ENCODE peak calls at places on chromosomes 12 and 14, in eight cellular contexts. G is breast epithelium, Y is esophagus muscularis mucosa, N is body of pancreas, D is spleen, T is A549, V is upper lobe of left lung, P is stomach. I is an unnamed sample.

GRCh38 chr12:132664206-132665148 is 22.7 kb downstream of the POLE start:
- DNase-seq in T (no peak), D (no peak), P (no peak), Y (no peak), V (no peak), N (no peak), G (no peak), I (no peak)

GRCh38 chr12:46221255-46222128 is 47.4 kb downstream of the SLC38A1 start:
- DNase-seq in V (no peak), Y (no peak), G (no peak), T (no peak), P (no peak), N (no peak), D (no peak), I (peak)

GRCh38 chr12:6267007-6267721 is 43.3 kb upstream of the PLEKHG6 start:
- DNase-seq in N (no peak), D (peak), P (no peak), V (no peak), Y (no peak), T (no peak), G (no peak), I (no peak)

GRCh38 chr12:5135126-5135525 is 91.4 kb downstream of the KCNA5 start:
- DNase-seq in P (no peak), G (no peak), Y (no peak), D (no peak), T (no peak), V (no peak), N (no peak), I (no peak)

GRCh38 chr14:67269338-67270060 is 28.3 kb downstream of the PALS1 start:
- DNase-seq in G (no peak), D (no peak), P (no peak), Y (no peak), V (no peak), T (no peak), N (no peak), I (no peak)

GRCh38 chr12:71426648-71427047 is 12.9 kb upstream of the LGR5 start:
- DNase-seq in Y (no peak), P (no peak), G (no peak), N (no peak), T (no peak), D (no peak), V (no peak), I (no peak)

GRCh38 chr12:69338120-69338859 is 9.9 kb upstream of the LYZ start:
- DNase-seq in P (no peak), N (no peak), V (no peak), Y (no peak), T (no peak), G (no peak), D (no peak), I (no peak)

GRCh38 chr14:36817071-36817930 is 155.6 kb downstream of the PAX9 start:
- DNase-seq in D (no peak), V (no peak), P (no peak), Y (no peak), T (no peak), G (no peak), N (no peak), I (no peak)

GRCh38 chr12:57477710-57478681 is 1.7 kb downstream of the ARHGAP9 start:
- DNase-seq in V (no peak), P (no peak), T (no peak), D (peak), Y (no peak), N (no peak), G (no peak), I (no peak)

GRCh38 chr12:57479043-57479375 is 657 bp downstream of the ARHGAP9 start:
- DNase-seq in Y (no peak), V (no peak), G (no peak), P (no peak), T (no peak), D (peak), N (no peak), I (no peak)

GRCh38 chr12:57481671-57482070 is 2.0 kb upstream of the ARHGAP9 start:
- DNase-seq in N (no peak), Y (no peak), P (no peak), G (no peak), T (no peak), D (no peak), V (no peak), I (no peak)

GRCh38 chr12:57476993-57477709 is 2.5 kb downstream of the ARHGAP9 start:
- DNase-seq in G (no peak), N (no peak), Y (no peak), D (peak), T (no peak), V (no peak), P (no peak), I (no peak)

GRCh38 chr12:57479376-57480115 is at the start of gene ARHGAP9:
- DNase-seq in T (no peak), P (no peak), V (no peak), N (no peak), D (peak), Y (no peak), G (no peak), I (no peak)
- TF ChIP-seq POLR2A in T (no peak), P (no peak), V (no peak), N (no peak), D (no peak), Y (no peak), G (no peak), I (no peak)

GRCh38 chr12:21501258-21502163 is at the start of the genes GOLT1B and RECQL:
- DNase-seq in D (peak), N (peak), T (peak), Y (peak), G (peak), P (peak), V (peak), I (peak)
- TF ChIP-seq POLR2A in D (no peak), N (peak), T (peak), Y (peak), G (peak), P (peak), V (peak), I (peak)

GRCh38 chr14:76958975-76959710 is 69.4 kb downstream of the IRF2BPL start:
- DNase-seq in V (no peak), G (no peak), P (no peak), N (no peak), Y (no peak), T (no peak), D (no peak), I (peak)

GRCh38 chr14:76962303-76962660 is 66.2 kb downstream of the IRF2BPL start:
- DNase-seq in P (no peak), G (no peak), N (no peak), V (no peak), D (peak), Y (no peak), T (no peak), I (no peak)

GRCh38 chr14:76964695-76965094 is 63.8 kb downstream of the IRF2BPL start:
- DNase-seq in P (no peak), G (no peak), Y (no peak), V (no peak), D (no peak), N (no peak), T (no peak), I (no peak)

GRCh38 chr14:76963366-76963765 is 65.1 kb downstream of the IRF2BPL start:
- DNase-seq in T (no peak), D (no peak), G (no peak), P (no peak), Y (no peak), V (no peak), N (peak), I (peak)

DNA sequence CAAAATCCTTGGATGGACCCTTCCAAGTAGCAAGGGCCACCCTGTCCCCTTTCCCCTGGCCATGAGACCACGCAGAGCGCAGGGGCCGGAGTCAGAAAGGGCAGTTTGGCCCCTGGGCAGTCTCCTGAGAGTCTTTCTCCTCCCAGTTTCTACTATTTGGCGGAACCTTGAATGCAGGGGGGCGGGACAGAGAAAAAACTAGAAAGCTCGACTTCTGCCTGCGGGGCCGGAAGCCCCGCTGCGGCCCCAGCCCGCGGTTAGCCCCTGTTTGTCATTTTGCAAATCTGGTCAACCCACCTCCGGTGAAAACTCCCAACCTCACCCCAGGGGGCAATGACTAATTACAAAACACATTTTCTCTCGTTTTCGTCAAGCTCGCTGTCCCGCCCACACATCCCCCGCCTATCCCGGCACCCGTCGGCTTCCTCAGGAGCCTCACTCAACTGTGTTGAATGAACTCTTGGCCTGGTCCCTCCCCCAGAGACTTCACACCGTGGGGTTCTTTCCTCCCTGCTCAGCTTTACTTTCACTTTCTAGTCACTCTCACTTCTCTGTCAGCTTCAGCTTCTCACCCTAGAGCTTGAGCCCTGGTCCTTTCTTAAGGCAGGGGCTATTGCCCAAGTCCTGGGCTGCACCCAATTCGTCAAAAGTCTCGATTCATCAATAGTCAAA is 66.7 kb downstream of the IRF2BPL start:
- DNase-seq in T (peak), G (peak), V (peak), Y (peak), D (peak), N (peak), P (peak), I (peak)
- TF ChIP-seq POLR2A in T (no peak), G (no peak), V (no peak), Y (no peak), D (no peak), N (peak), P (no peak), I (peak)

GRCh38 chr14:93957751-93958566 is 18.4 kb downstream of the ASB2 start:
- DNase-seq in D (no peak), Y (no peak), V (no peak), N (no peak), P (no peak), G (no peak), T (no peak), I (no peak)
- TF ChIP-seq POLR2A in D (no peak), Y (no peak), V (no peak), N (no peak), P (no peak), G (no peak), T (no peak), I (no peak)

DNA sequence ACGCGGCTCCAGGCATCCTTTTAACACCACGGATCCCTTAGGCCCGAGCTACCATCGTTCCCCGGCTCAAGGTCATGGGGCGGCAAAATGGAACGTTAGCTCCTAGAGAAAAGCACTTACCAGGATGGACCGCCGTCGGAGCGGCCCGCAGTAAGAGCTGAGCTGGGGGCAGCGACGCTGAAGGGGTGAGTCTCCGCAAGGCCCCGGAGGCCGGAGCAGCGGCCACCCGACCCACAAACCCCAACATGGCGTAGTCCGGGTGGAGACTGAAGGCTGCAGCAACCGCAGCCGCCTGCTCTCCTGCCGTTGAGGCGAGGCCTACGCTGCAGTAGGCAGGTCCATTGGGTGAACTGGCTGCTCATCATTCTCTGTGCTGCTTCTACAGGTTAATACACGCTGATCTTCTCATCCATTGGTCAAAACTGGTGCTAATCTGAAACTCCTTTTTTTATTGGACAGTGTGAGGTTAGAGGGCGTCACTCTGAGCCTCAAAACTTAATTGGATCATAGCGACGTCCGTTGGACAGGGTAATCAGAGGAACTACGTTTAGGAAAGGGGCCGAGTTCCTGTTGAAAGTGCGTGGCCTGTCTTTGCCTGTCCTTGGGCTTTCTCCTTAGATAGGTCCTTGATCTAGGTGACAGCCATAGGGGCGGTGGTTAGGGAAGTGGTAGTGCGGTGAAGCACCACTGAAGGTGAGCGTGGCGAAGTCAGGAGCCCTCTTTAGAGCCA is at the start of gene ATP5F1B:
- DNase-seq in T (peak), D (peak), G (peak), P (peak), N (peak), Y (peak), V (peak), I (peak)
- TF ChIP-seq POLR2A in T (peak), D (peak), G (peak), P (peak), N (peak), Y (peak), V (peak), I (peak)

GRCh38 chr14:75259510-75259855 is 19.1 kb upstream of the FOS start:
- DNase-seq in D (no peak), Y (no peak), V (no peak), P (no peak), T (peak), N (no peak), G (no peak), I (no peak)

GRCh38 chr14:75257241-75257640 is 21.4 kb upstream of the FOS start:
- DNase-seq in Y (no peak), D (no peak), V (no peak), T (no peak), N (no peak), P (no peak), G (no peak), I (no peak)

GRCh38 chr14:75258079-75258802 is 20.4 kb upstream of the FOS start:
- DNase-seq in D (no peak), Y (no peak), G (no peak), T (no peak), V (no peak), N (peak), P (peak), I (peak)

GRCh38 chr14:75259946-75260545 is 18.6 kb upstream of the FOS start:
- DNase-seq in N (no peak), Y (no peak), D (no peak), P (no peak), V (no peak), T (no peak), G (no peak), I (no peak)

GRCh38 chr14:75258803-75259509 is 19.7 kb upstream of the FOS start:
- DNase-seq in P (peak), V (peak), Y (peak), G (peak), N (peak), D (peak), T (peak), I (peak)
- TF ChIP-seq POLR2A in P (no peak), V (peak), Y (peak), G (peak), N (peak), D (peak), T (no peak), I (peak)

DNA sequence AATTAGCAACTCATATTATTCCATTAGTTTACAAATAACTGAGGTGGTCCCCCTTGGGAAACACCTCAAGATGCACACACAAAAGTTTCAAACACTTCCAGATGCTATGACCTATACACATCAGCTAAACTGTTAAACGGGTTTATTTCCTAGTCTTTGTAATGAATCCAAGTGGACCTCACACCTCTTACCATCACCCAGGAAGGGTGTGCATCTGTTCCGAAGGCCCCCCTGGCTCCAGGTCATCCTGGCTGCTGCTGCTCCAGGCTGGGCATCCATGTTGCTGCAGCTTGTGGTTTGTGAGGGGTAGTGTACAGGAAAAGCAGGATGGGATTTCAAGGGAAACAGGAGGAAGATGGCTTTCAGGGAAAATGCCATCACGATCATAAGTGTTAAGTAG is 6.8 kb downstream of the HNRNPC start:
- DNase-seq in V (no peak), D (no peak), P (no peak), G (no peak), Y (no peak), N (no peak), T (no peak), I (no peak)
- TF ChIP-seq POLR2A in V (no peak), D (no peak), P (no peak), G (no peak), Y (no peak), N (no peak), T (no peak), I (no peak)

DNA sequence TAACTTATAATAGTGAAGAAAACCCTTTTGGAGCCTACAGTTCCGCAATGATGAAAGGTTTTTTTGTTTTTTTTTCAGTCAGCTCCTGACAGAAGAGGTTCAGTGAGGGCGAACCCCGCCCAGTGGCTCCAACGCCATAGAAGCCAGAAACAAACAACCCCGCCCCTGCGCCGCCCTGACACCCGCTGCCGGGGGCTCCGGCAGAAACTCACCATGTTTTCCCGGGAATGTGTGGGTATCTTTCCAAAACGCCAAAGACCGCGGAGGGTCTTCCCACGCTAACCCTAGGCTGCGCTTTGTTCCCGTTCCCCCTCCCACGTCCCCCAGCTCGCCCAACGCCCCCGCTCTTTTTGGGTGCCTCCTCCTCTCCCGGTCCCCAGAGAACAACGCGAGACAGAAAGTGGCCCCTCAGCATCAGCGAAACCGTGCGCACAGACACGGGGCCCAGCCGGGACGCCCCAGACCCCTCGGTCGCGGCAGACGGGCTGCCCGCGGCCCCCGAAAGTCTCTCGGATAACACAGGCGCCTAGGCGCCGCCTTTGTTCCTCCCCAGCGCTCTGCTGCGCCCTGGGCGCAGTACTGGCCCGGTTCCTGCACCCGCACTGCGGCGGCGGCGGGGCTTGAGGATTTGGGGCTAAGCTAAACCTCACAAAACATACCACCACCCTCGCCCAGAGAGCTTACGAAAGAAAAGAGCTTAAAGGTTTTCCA is 520 bp downstream of the TUBA1A start:
- DNase-seq in P (peak), G (peak), T (peak), D (peak), V (peak), Y (peak), N (peak), I (peak)
- TF ChIP-seq POLR2A in P (no peak), G (peak), T (no peak), D (no peak), V (no peak), Y (no peak), N (no peak), I (no peak)